ENCODE peak calls at places on chromosomes 3 and 15, in ten cellular contexts. One of them, this sample, is unnamed.

GRCh38 chr3:87710511-87710910 is 348.3 kb downstream of the CGGBP1 start:
- DNase-seq in stimulated activated effector memory CD8-positive, alpha-beta T cell treated with anti-CD3 and anti-CD28 coated beads, Interleukin-12 subunit alpha, Interleukin-12 subunit beta, amount 100 ng/mL, for 72 hours: no peak
- DNase-seq in HTR-8/SVneo: no peak
- DNase-seq in EH: no peak
- DNase-seq in endothelial cell: no peak
- DNase-seq in Caco-2: no peak
- DNase-seq in activated CD4-positive, alpha-beta T cell treated with anti-CD3 and anti-CD28 coated beads for 36 hours: no peak
- DNase-seq in NCI-H1092 treated with DMSO at 0.1 percent for 48 hours: no peak
- DNase-seq in neuronal stem cell: no peak
- DNase-seq in activated CD8-positive, alpha-beta memory T cell treated with anti-CD3 and anti-CD28 coated beads for 48 hours: no peak
- DNase-seq in this sample: no peak

GRCh38 chr3:11847607-11848006 is 922 bp upstream of the TAMM41 start:
- DNase-seq in stimulated activated effector memory CD8-positive, alpha-beta T cell treated with anti-CD3 and anti-CD28 coated beads, Interleukin-12 subunit alpha, Interleukin-12 subunit beta, amount 100 ng/mL, for 72 hours: no peak
- DNase-seq in HTR-8/SVneo: no peak
- DNase-seq in EH: no peak
- DNase-seq in endothelial cell: no peak
- DNase-seq in Caco-2: no peak
- DNase-seq in activated CD4-positive, alpha-beta T cell treated with anti-CD3 and anti-CD28 coated beads for 36 hours: peak
- DNase-seq in NCI-H1092 treated with DMSO at 0.1 percent for 48 hours: no peak
- DNase-seq in neuronal stem cell: no peak
- DNase-seq in activated CD8-positive, alpha-beta memory T cell treated with anti-CD3 and anti-CD28 coated beads for 48 hours: no peak
- DNase-seq in this sample: peak

GRCh38 chr15:65986416-65986815 is 117.1 kb downstream of the RAB11A start:
- DNase-seq in stimulated activated effector memory CD8-positive, alpha-beta T cell treated with anti-CD3 and anti-CD28 coated beads, Interleukin-12 subunit alpha, Interleukin-12 subunit beta, amount 100 ng/mL, for 72 hours: no peak
- DNase-seq in HTR-8/SVneo: no peak
- DNase-seq in EH: no peak
- DNase-seq in endothelial cell: no peak
- DNase-seq in Caco-2: no peak
- DNase-seq in activated CD4-positive, alpha-beta T cell treated with anti-CD3 and anti-CD28 coated beads for 36 hours: no peak
- DNase-seq in NCI-H1092 treated with DMSO at 0.1 percent for 48 hours: no peak
- DNase-seq in neuronal stem cell: no peak
- DNase-seq in activated CD8-positive, alpha-beta memory T cell treated with anti-CD3 and anti-CD28 coated beads for 48 hours: no peak
- DNase-seq in this sample: no peak

GRCh38 chr15:26887926-26888666 is 21.2 kb downstream of the GABRA5 start:
- DNase-seq in stimulated activated effector memory CD8-positive, alpha-beta T cell treated with anti-CD3 and anti-CD28 coated beads, Interleukin-12 subunit alpha, Interleukin-12 subunit beta, amount 100 ng/mL, for 72 hours: no peak
- DNase-seq in HTR-8/SVneo: no peak
- DNase-seq in EH: no peak
- DNase-seq in endothelial cell: no peak
- DNase-seq in Caco-2: no peak
- DNase-seq in activated CD4-positive, alpha-beta T cell treated with anti-CD3 and anti-CD28 coated beads for 36 hours: no peak
- DNase-seq in NCI-H1092 treated with DMSO at 0.1 percent for 48 hours: no peak
- DNase-seq in neuronal stem cell: no peak
- DNase-seq in activated CD8-positive, alpha-beta memory T cell treated with anti-CD3 and anti-CD28 coated beads for 48 hours: no peak
- DNase-seq in this sample: no peak

GRCh38 chr15:95121191-95121590 is 889.8 kb downstream of the MCTP2 start:
- DNase-seq in stimulated activated effector memory CD8-positive, alpha-beta T cell treated with anti-CD3 and anti-CD28 coated beads, Interleukin-12 subunit alpha, Interleukin-12 subunit beta, amount 100 ng/mL, for 72 hours: no peak
- DNase-seq in HTR-8/SVneo: no peak
- DNase-seq in EH: no peak
- DNase-seq in endothelial cell: no peak
- DNase-seq in Caco-2: no peak
- DNase-seq in activated CD4-positive, alpha-beta T cell treated with anti-CD3 and anti-CD28 coated beads for 36 hours: no peak
- DNase-seq in NCI-H1092 treated with DMSO at 0.1 percent for 48 hours: no peak
- DNase-seq in neuronal stem cell: no peak
- DNase-seq in activated CD8-positive, alpha-beta memory T cell treated with anti-CD3 and anti-CD28 coated beads for 48 hours: no peak
- DNase-seq in this sample: no peak

GRCh38 chr15:95307115-95307514 is 1023.4 kb upstream of the NR2F2 start:
- DNase-seq in stimulated activated effector memory CD8-positive, alpha-beta T cell treated with anti-CD3 and anti-CD28 coated beads, Interleukin-12 subunit alpha, Interleukin-12 subunit beta, amount 100 ng/mL, for 72 hours: no peak
- DNase-seq in HTR-8/SVneo: no peak
- DNase-seq in EH: no peak
- DNase-seq in endothelial cell: no peak
- DNase-seq in Caco-2: no peak
- DNase-seq in activated CD4-positive, alpha-beta T cell treated with anti-CD3 and anti-CD28 coated beads for 36 hours: no peak
- DNase-seq in NCI-H1092 treated with DMSO at 0.1 percent for 48 hours: no peak
- DNase-seq in neuronal stem cell: no peak
- DNase-seq in activated CD8-positive, alpha-beta memory T cell treated with anti-CD3 and anti-CD28 coated beads for 48 hours: no peak
- DNase-seq in this sample: no peak

GRCh38 chr3:107775958-107776357 is 253.2 kb downstream of the BBX start:
- DNase-seq in stimulated activated effector memory CD8-positive, alpha-beta T cell treated with anti-CD3 and anti-CD28 coated beads, Interleukin-12 subunit alpha, Interleukin-12 subunit beta, amount 100 ng/mL, for 72 hours: no peak
- DNase-seq in HTR-8/SVneo: no peak
- DNase-seq in EH: no peak
- DNase-seq in endothelial cell: no peak
- DNase-seq in Caco-2: no peak
- DNase-seq in activated CD4-positive, alpha-beta T cell treated with anti-CD3 and anti-CD28 coated beads for 36 hours: no peak
- DNase-seq in NCI-H1092 treated with DMSO at 0.1 percent for 48 hours: peak
- DNase-seq in neuronal stem cell: no peak
- DNase-seq in activated CD8-positive, alpha-beta memory T cell treated with anti-CD3 and anti-CD28 coated beads for 48 hours: no peak
- DNase-seq in this sample: no peak

GRCh38 chr3:69445498-69445897 is 59.6 kb upstream of the FRMD4B start:
- DNase-seq in stimulated activated effector memory CD8-positive, alpha-beta T cell treated with anti-CD3 and anti-CD28 coated beads, Interleukin-12 subunit alpha, Interleukin-12 subunit beta, amount 100 ng/mL, for 72 hours: no peak
- DNase-seq in HTR-8/SVneo: no peak
- DNase-seq in EH: no peak
- DNase-seq in endothelial cell: no peak
- DNase-seq in Caco-2: no peak
- DNase-seq in activated CD4-positive, alpha-beta T cell treated with anti-CD3 and anti-CD28 coated beads for 36 hours: no peak
- DNase-seq in NCI-H1092 treated with DMSO at 0.1 percent for 48 hours: no peak
- DNase-seq in neuronal stem cell: no peak
- DNase-seq in activated CD8-positive, alpha-beta memory T cell treated with anti-CD3 and anti-CD28 coated beads for 48 hours: no peak
- DNase-seq in this sample: no peak

GRCh38 chr15:70935631-70936030 is 43.0 kb downstream of the LRRC49 start:
- DNase-seq in stimulated activated effector memory CD8-positive, alpha-beta T cell treated with anti-CD3 and anti-CD28 coated beads, Interleukin-12 subunit alpha, Interleukin-12 subunit beta, amount 100 ng/mL, for 72 hours: no peak
- DNase-seq in HTR-8/SVneo: no peak
- DNase-seq in EH: no peak
- DNase-seq in endothelial cell: no peak
- DNase-seq in Caco-2: no peak
- DNase-seq in activated CD4-positive, alpha-beta T cell treated with anti-CD3 and anti-CD28 coated beads for 36 hours: no peak
- DNase-seq in NCI-H1092 treated with DMSO at 0.1 percent for 48 hours: peak
- DNase-seq in neuronal stem cell: no peak
- DNase-seq in activated CD8-positive, alpha-beta memory T cell treated with anti-CD3 and anti-CD28 coated beads for 48 hours: no peak
- DNase-seq in this sample: no peak

GRCh38 chr3:4351164-4351855 is 48.1 kb downstream of the SETMAR start:
- DNase-seq in stimulated activated effector memory CD8-positive, alpha-beta T cell treated with anti-CD3 and anti-CD28 coated beads, Interleukin-12 subunit alpha, Interleukin-12 subunit beta, amount 100 ng/mL, for 72 hours: peak
- DNase-seq in HTR-8/SVneo: no peak
- DNase-seq in EH: no peak
- DNase-seq in endothelial cell: no peak
- DNase-seq in Caco-2: peak
- DNase-seq in activated CD4-positive, alpha-beta T cell treated with anti-CD3 and anti-CD28 coated beads for 36 hours: peak
- DNase-seq in NCI-H1092 treated with DMSO at 0.1 percent for 48 hours: no peak
- DNase-seq in neuronal stem cell: no peak
- DNase-seq in activated CD8-positive, alpha-beta memory T cell treated with anti-CD3 and anti-CD28 coated beads for 48 hours: peak
- DNase-seq in this sample: peak

GRCh38 chr15:67967871-67968423 is 86.2 kb upstream of the PIAS1 start:
- DNase-seq in stimulated activated effector memory CD8-positive, alpha-beta T cell treated with anti-CD3 and anti-CD28 coated beads, Interleukin-12 subunit alpha, Interleukin-12 subunit beta, amount 100 ng/mL, for 72 hours: no peak
- DNase-seq in HTR-8/SVneo: peak
- DNase-seq in EH: peak
- DNase-seq in endothelial cell: peak
- DNase-seq in Caco-2: peak
- DNase-seq in activated CD4-positive, alpha-beta T cell treated with anti-CD3 and anti-CD28 coated beads for 36 hours: peak
- DNase-seq in NCI-H1092 treated with DMSO at 0.1 percent for 48 hours: peak
- DNase-seq in neuronal stem cell: peak
- DNase-seq in activated CD8-positive, alpha-beta memory T cell treated with anti-CD3 and anti-CD28 coated beads for 48 hours: no peak
- DNase-seq in this sample: peak

GRCh38 chr3:156174229-156174847 is 54.0 kb downstream of the KCNAB1 start:
- DNase-seq in stimulated activated effector memory CD8-positive, alpha-beta T cell treated with anti-CD3 and anti-CD28 coated beads, Interleukin-12 subunit alpha, Interleukin-12 subunit beta, amount 100 ng/mL, for 72 hours: no peak
- DNase-seq in HTR-8/SVneo: peak
- DNase-seq in EH: peak
- DNase-seq in endothelial cell: no peak
- DNase-seq in Caco-2: peak
- DNase-seq in activated CD4-positive, alpha-beta T cell treated with anti-CD3 and anti-CD28 coated beads for 36 hours: no peak
- DNase-seq in NCI-H1092 treated with DMSO at 0.1 percent for 48 hours: peak
- DNase-seq in neuronal stem cell: no peak
- DNase-seq in activated CD8-positive, alpha-beta memory T cell treated with anti-CD3 and anti-CD28 coated beads for 48 hours: no peak
- DNase-seq in this sample: peak

GRCh38 chr3:87706176-87706575 is 352.6 kb downstream of the CGGBP1 start:
- DNase-seq in stimulated activated effector memory CD8-positive, alpha-beta T cell treated with anti-CD3 and anti-CD28 coated beads, Interleukin-12 subunit alpha, Interleukin-12 subunit beta, amount 100 ng/mL, for 72 hours: no peak
- DNase-seq in HTR-8/SVneo: no peak
- DNase-seq in EH: no peak
- DNase-seq in endothelial cell: no peak
- DNase-seq in Caco-2: no peak
- DNase-seq in activated CD4-positive, alpha-beta T cell treated with anti-CD3 and anti-CD28 coated beads for 36 hours: no peak
- DNase-seq in NCI-H1092 treated with DMSO at 0.1 percent for 48 hours: no peak
- DNase-seq in neuronal stem cell: no peak
- DNase-seq in activated CD8-positive, alpha-beta memory T cell treated with anti-CD3 and anti-CD28 coated beads for 48 hours: no peak
- DNase-seq in this sample: no peak

GRCh38 chr15:76286231-76286879 is 24.9 kb downstream of the ETFA start:
- DNase-seq in stimulated activated effector memory CD8-positive, alpha-beta T cell treated with anti-CD3 and anti-CD28 coated beads, Interleukin-12 subunit alpha, Interleukin-12 subunit beta, amount 100 ng/mL, for 72 hours: no peak
- DNase-seq in HTR-8/SVneo: no peak
- DNase-seq in EH: peak
- DNase-seq in endothelial cell: no peak
- DNase-seq in Caco-2: no peak
- DNase-seq in activated CD4-positive, alpha-beta T cell treated with anti-CD3 and anti-CD28 coated beads for 36 hours: peak
- DNase-seq in NCI-H1092 treated with DMSO at 0.1 percent for 48 hours: no peak
- DNase-seq in neuronal stem cell: no peak
- DNase-seq in activated CD8-positive, alpha-beta memory T cell treated with anti-CD3 and anti-CD28 coated beads for 48 hours: no peak
- DNase-seq in this sample: peak

GRCh38 chr3:172749201-172749965 is 1.1 kb upstream of the ECT2 start:
- DNase-seq in stimulated activated effector memory CD8-positive, alpha-beta T cell treated with anti-CD3 and anti-CD28 coated beads, Interleukin-12 subunit alpha, Interleukin-12 subunit beta, amount 100 ng/mL, for 72 hours: no peak
- DNase-seq in HTR-8/SVneo: peak
- DNase-seq in EH: peak
- DNase-seq in endothelial cell: no peak
- DNase-seq in Caco-2: peak
- DNase-seq in activated CD4-positive, alpha-beta T cell treated with anti-CD3 and anti-CD28 coated beads for 36 hours: no peak
- DNase-seq in NCI-H1092 treated with DMSO at 0.1 percent for 48 hours: peak
- DNase-seq in neuronal stem cell: no peak
- DNase-seq in activated CD8-positive, alpha-beta memory T cell treated with anti-CD3 and anti-CD28 coated beads for 48 hours: no peak
- DNase-seq in this sample: no peak

GRCh38 chr15:38612159-38612863 is 47.7 kb upstream of the RASGRP1 start:
- DNase-seq in stimulated activated effector memory CD8-positive, alpha-beta T cell treated with anti-CD3 and anti-CD28 coated beads, Interleukin-12 subunit alpha, Interleukin-12 subunit beta, amount 100 ng/mL, for 72 hours: no peak
- DNase-seq in HTR-8/SVneo: no peak
- DNase-seq in EH: no peak
- DNase-seq in endothelial cell: no peak
- DNase-seq in Caco-2: no peak
- DNase-seq in activated CD4-positive, alpha-beta T cell treated with anti-CD3 and anti-CD28 coated beads for 36 hours: peak
- DNase-seq in NCI-H1092 treated with DMSO at 0.1 percent for 48 hours: no peak
- DNase-seq in neuronal stem cell: no peak
- DNase-seq in activated CD8-positive, alpha-beta memory T cell treated with anti-CD3 and anti-CD28 coated beads for 48 hours: no peak
- DNase-seq in this sample: no peak

GRCh38 chr15:31577103-31577502 is 250.5 kb downstream of the KLF13 start:
- DNase-seq in stimulated activated effector memory CD8-positive, alpha-beta T cell treated with anti-CD3 and anti-CD28 coated beads, Interleukin-12 subunit alpha, Interleukin-12 subunit beta, amount 100 ng/mL, for 72 hours: no peak
- DNase-seq in HTR-8/SVneo: no peak
- DNase-seq in EH: no peak
- DNase-seq in endothelial cell: no peak
- DNase-seq in Caco-2: no peak
- DNase-seq in activated CD4-positive, alpha-beta T cell treated with anti-CD3 and anti-CD28 coated beads for 36 hours: no peak
- DNase-seq in NCI-H1092 treated with DMSO at 0.1 percent for 48 hours: no peak
- DNase-seq in neuronal stem cell: no peak
- DNase-seq in activated CD8-positive, alpha-beta memory T cell treated with anti-CD3 and anti-CD28 coated beads for 48 hours: no peak
- DNase-seq in this sample: no peak

GRCh38 chr15:70314018-70314354 is 216.3 kb upstream of the TLE3 start:
- DNase-seq in stimulated activated effector memory CD8-positive, alpha-beta T cell treated with anti-CD3 and anti-CD28 coated beads, Interleukin-12 subunit alpha, Interleukin-12 subunit beta, amount 100 ng/mL, for 72 hours: no peak
- DNase-seq in HTR-8/SVneo: no peak
- DNase-seq in EH: peak
- DNase-seq in endothelial cell: no peak
- DNase-seq in Caco-2: no peak
- DNase-seq in activated CD4-positive, alpha-beta T cell treated with anti-CD3 and anti-CD28 coated beads for 36 hours: no peak
- DNase-seq in NCI-H1092 treated with DMSO at 0.1 percent for 48 hours: no peak
- DNase-seq in neuronal stem cell: no peak
- DNase-seq in activated CD8-positive, alpha-beta memory T cell treated with anti-CD3 and anti-CD28 coated beads for 48 hours: no peak
- DNase-seq in this sample: no peak

GRCh38 chr3:141352262-141352984 is 15.9 kb upstream of the ZBTB38 start:
- DNase-seq in stimulated activated effector memory CD8-positive, alpha-beta T cell treated with anti-CD3 and anti-CD28 coated beads, Interleukin-12 subunit alpha, Interleukin-12 subunit beta, amount 100 ng/mL, for 72 hours: no peak
- DNase-seq in HTR-8/SVneo: no peak
- DNase-seq in EH: no peak
- DNase-seq in endothelial cell: no peak
- DNase-seq in Caco-2: no peak
- DNase-seq in activated CD4-positive, alpha-beta T cell treated with anti-CD3 and anti-CD28 coated beads for 36 hours: no peak
- DNase-seq in NCI-H1092 treated with DMSO at 0.1 percent for 48 hours: no peak
- DNase-seq in neuronal stem cell: no peak
- DNase-seq in activated CD8-positive, alpha-beta memory T cell treated with anti-CD3 and anti-CD28 coated beads for 48 hours: no peak
- DNase-seq in this sample: no peak

GRCh38 chr3:123392368-123392767 is 56.5 kb downstream of the ADCY5 start:
- DNase-seq in stimulated activated effector memory CD8-positive, alpha-beta T cell treated with anti-CD3 and anti-CD28 coated beads, Interleukin-12 subunit alpha, Interleukin-12 subunit beta, amount 100 ng/mL, for 72 hours: no peak
- DNase-seq in HTR-8/SVneo: no peak
- DNase-seq in EH: no peak
- DNase-seq in endothelial cell: no peak
- DNase-seq in Caco-2: no peak
- DNase-seq in activated CD4-positive, alpha-beta T cell treated with anti-CD3 and anti-CD28 coated beads for 36 hours: no peak
- DNase-seq in NCI-H1092 treated with DMSO at 0.1 percent for 48 hours: no peak
- DNase-seq in neuronal stem cell: no peak
- DNase-seq in activated CD8-positive, alpha-beta memory T cell treated with anti-CD3 and anti-CD28 coated beads for 48 hours: no peak
- DNase-seq in this sample: no peak

GRCh38 chr3:36904641-36905040 is 40.2 kb downstream of the TRANK1 start:
- DNase-seq in stimulated activated effector memory CD8-positive, alpha-beta T cell treated with anti-CD3 and anti-CD28 coated beads, Interleukin-12 subunit alpha, Interleukin-12 subunit beta, amount 100 ng/mL, for 72 hours: no peak
- DNase-seq in HTR-8/SVneo: peak
- DNase-seq in EH: peak
- DNase-seq in endothelial cell: no peak
- DNase-seq in Caco-2: peak
- DNase-seq in activated CD4-positive, alpha-beta T cell treated with anti-CD3 and anti-CD28 coated beads for 36 hours: no peak
- DNase-seq in NCI-H1092 treated with DMSO at 0.1 percent for 48 hours: no peak
- DNase-seq in neuronal stem cell: no peak
- DNase-seq in activated CD8-positive, alpha-beta memory T cell treated with anti-CD3 and anti-CD28 coated beads for 48 hours: no peak
- DNase-seq in this sample: peak

GRCh38 chr3:9793161-9793781 is 389 bp downstream of the ARPC4 start:
- DNase-seq in stimulated activated effector memory CD8-positive, alpha-beta T cell treated with anti-CD3 and anti-CD28 coated beads, Interleukin-12 subunit alpha, Interleukin-12 subunit beta, amount 100 ng/mL, for 72 hours: no peak
- DNase-seq in HTR-8/SVneo: no peak
- DNase-seq in EH: peak
- DNase-seq in endothelial cell: peak
- DNase-seq in Caco-2: peak
- DNase-seq in activated CD4-positive, alpha-beta T cell treated with anti-CD3 and anti-CD28 coated beads for 36 hours: peak
- DNase-seq in NCI-H1092 treated with DMSO at 0.1 percent for 48 hours: no peak
- DNase-seq in neuronal stem cell: no peak
- DNase-seq in activated CD8-positive, alpha-beta memory T cell treated with anti-CD3 and anti-CD28 coated beads for 48 hours: no peak
- DNase-seq in this sample: peak

GRCh38 chr3:120524171-120524923 is 71.8 kb upstream of the NDUFB4 start:
- DNase-seq in stimulated activated effector memory CD8-positive, alpha-beta T cell treated with anti-CD3 and anti-CD28 coated beads, Interleukin-12 subunit alpha, Interleukin-12 subunit beta, amount 100 ng/mL, for 72 hours: no peak
- DNase-seq in HTR-8/SVneo: no peak
- DNase-seq in EH: peak
- DNase-seq in endothelial cell: no peak
- DNase-seq in Caco-2: no peak
- DNase-seq in activated CD4-positive, alpha-beta T cell treated with anti-CD3 and anti-CD28 coated beads for 36 hours: no peak
- DNase-seq in NCI-H1092 treated with DMSO at 0.1 percent for 48 hours: no peak
- DNase-seq in neuronal stem cell: no peak
- DNase-seq in activated CD8-positive, alpha-beta memory T cell treated with anti-CD3 and anti-CD28 coated beads for 48 hours: no peak
- DNase-seq in this sample: peak

GRCh38 chr3:122105626-122106025 is 50.5 kb downstream of the CD86 start:
- DNase-seq in stimulated activated effector memory CD8-positive, alpha-beta T cell treated with anti-CD3 and anti-CD28 coated beads, Interleukin-12 subunit alpha, Interleukin-12 subunit beta, amount 100 ng/mL, for 72 hours: no peak
- DNase-seq in HTR-8/SVneo: no peak
- DNase-seq in EH: no peak
- DNase-seq in endothelial cell: no peak
- DNase-seq in Caco-2: no peak
- DNase-seq in activated CD4-positive, alpha-beta T cell treated with anti-CD3 and anti-CD28 coated beads for 36 hours: no peak
- DNase-seq in NCI-H1092 treated with DMSO at 0.1 percent for 48 hours: no peak
- DNase-seq in neuronal stem cell: no peak
- DNase-seq in activated CD8-positive, alpha-beta memory T cell treated with anti-CD3 and anti-CD28 coated beads for 48 hours: no peak
- DNase-seq in this sample: no peak

GRCh38 chr15:27095809-27096580 is 125.0 kb downstream of the GABRG3 start:
- DNase-seq in stimulated activated effector memory CD8-positive, alpha-beta T cell treated with anti-CD3 and anti-CD28 coated beads, Interleukin-12 subunit alpha, Interleukin-12 subunit beta, amount 100 ng/mL, for 72 hours: no peak
- DNase-seq in HTR-8/SVneo: no peak
- DNase-seq in EH: no peak
- DNase-seq in endothelial cell: no peak
- DNase-seq in Caco-2: no peak
- DNase-seq in activated CD4-positive, alpha-beta T cell treated with anti-CD3 and anti-CD28 coated beads for 36 hours: no peak
- DNase-seq in NCI-H1092 treated with DMSO at 0.1 percent for 48 hours: peak
- DNase-seq in neuronal stem cell: no peak
- DNase-seq in activated CD8-positive, alpha-beta memory T cell treated with anti-CD3 and anti-CD28 coated beads for 48 hours: no peak
- DNase-seq in this sample: no peak

GRCh38 chr3:42216820-42217416 is 49.1 kb downstream of the CCK start:
- DNase-seq in stimulated activated effector memory CD8-positive, alpha-beta T cell treated with anti-CD3 and anti-CD28 coated beads, Interleukin-12 subunit alpha, Interleukin-12 subunit beta, amount 100 ng/mL, for 72 hours: no peak
- DNase-seq in HTR-8/SVneo: no peak
- DNase-seq in EH: peak
- DNase-seq in endothelial cell: no peak
- DNase-seq in Caco-2: no peak
- DNase-seq in activated CD4-positive, alpha-beta T cell treated with anti-CD3 and anti-CD28 coated beads for 36 hours: peak
- DNase-seq in NCI-H1092 treated with DMSO at 0.1 percent for 48 hours: no peak
- DNase-seq in neuronal stem cell: no peak
- DNase-seq in activated CD8-positive, alpha-beta memory T cell treated with anti-CD3 and anti-CD28 coated beads for 48 hours: no peak
- DNase-seq in this sample: no peak

GRCh38 chr15:52102468-52102867 is 10.1 kb downstream of the BCL2L10 start:
- DNase-seq in stimulated activated effector memory CD8-positive, alpha-beta T cell treated with anti-CD3 and anti-CD28 coated beads, Interleukin-12 subunit alpha, Interleukin-12 subunit beta, amount 100 ng/mL, for 72 hours: no peak
- DNase-seq in HTR-8/SVneo: no peak
- DNase-seq in EH: peak
- DNase-seq in endothelial cell: no peak
- DNase-seq in Caco-2: no peak
- DNase-seq in activated CD4-positive, alpha-beta T cell treated with anti-CD3 and anti-CD28 coated beads for 36 hours: no peak
- DNase-seq in NCI-H1092 treated with DMSO at 0.1 percent for 48 hours: no peak
- DNase-seq in neuronal stem cell: no peak
- DNase-seq in activated CD8-positive, alpha-beta memory T cell treated with anti-CD3 and anti-CD28 coated beads for 48 hours: no peak
- DNase-seq in this sample: no peak

GRCh38 chr3:117645561-117646242 is 936.1 kb downstream of the TUSC7 start:
- DNase-seq in stimulated activated effector memory CD8-positive, alpha-beta T cell treated with anti-CD3 and anti-CD28 coated beads, Interleukin-12 subunit alpha, Interleukin-12 subunit beta, amount 100 ng/mL, for 72 hours: no peak
- DNase-seq in HTR-8/SVneo: no peak
- DNase-seq in EH: peak
- DNase-seq in endothelial cell: no peak
- DNase-seq in Caco-2: no peak
- DNase-seq in activated CD4-positive, alpha-beta T cell treated with anti-CD3 and anti-CD28 coated beads for 36 hours: no peak
- DNase-seq in NCI-H1092 treated with DMSO at 0.1 percent for 48 hours: no peak
- DNase-seq in neuronal stem cell: no peak
- DNase-seq in activated CD8-positive, alpha-beta memory T cell treated with anti-CD3 and anti-CD28 coated beads for 48 hours: no peak
- DNase-seq in this sample: no peak